ENCODE peak calls at places on chromosomes 3 and 15, in four cellular contexts. One of them, this sample, is unnamed.

GRCh38 chr3:183811638-183812037 is 13.7 kb downstream of the MAP6D1 start:
- DNase-seq in OCI-LY7: no peak
- DNase-seq in hepatocyte: no peak
- DNase-seq in H9: no peak
- DNase-seq in this sample: no peak

GRCh38 chr3:45442679-45443214 is 54.4 kb downstream of the LARS2 start:
- DNase-seq in OCI-LY7: no peak
- DNase-seq in hepatocyte: no peak
- DNase-seq in H9: no peak
- DNase-seq in this sample: no peak

GRCh38 chr15:57298843-57299550 is 77.3 kb upstream of the CGNL1 start:
- DNase-seq in OCI-LY7: no peak
- DNase-seq in hepatocyte: no peak
- DNase-seq in H9: no peak
- DNase-seq in this sample: no peak

GRCh38 chr3:66153471-66153870 is 67.3 kb upstream of the SLC25A26 start:
- DNase-seq in OCI-LY7: no peak
- DNase-seq in hepatocyte: no peak
- DNase-seq in H9: no peak
- DNase-seq in this sample: no peak

GRCh38 chr3:71536376-71536965 is 47.1 kb downstream of the FOXP1 start:
- DNase-seq in OCI-LY7: no peak
- DNase-seq in hepatocyte: no peak
- DNase-seq in H9: no peak
- DNase-seq in this sample: no peak

GRCh38 chr3:65861718-65862117 is 177.0 kb downstream of the MAGI1 start:
- DNase-seq in OCI-LY7: no peak
- DNase-seq in hepatocyte: no peak
- DNase-seq in H9: no peak
- DNase-seq in this sample: no peak

GRCh38 chr3:15801298-15801697 is 3.5 kb upstream of the ANKRD28 start:
- DNase-seq in OCI-LY7: no peak
- DNase-seq in hepatocyte: no peak
- DNase-seq in H9: no peak
- DNase-seq in this sample: no peak

GRCh38 chr3:132550579-132551305 is 46.3 kb upstream of the ACKR4 start:
- DNase-seq in OCI-LY7: no peak
- DNase-seq in hepatocyte: no peak
- DNase-seq in H9: no peak
- DNase-seq in this sample: no peak

GRCh38 chr3:45124379-45124778 is 21.8 kb downstream of the CDCP1 start:
- DNase-seq in OCI-LY7: no peak
- DNase-seq in hepatocyte: no peak
- DNase-seq in H9: no peak
- DNase-seq in this sample: no peak

GRCh38 chr3:107988464-107989156 is 102.2 kb downstream of the CD47 start:
- DNase-seq in OCI-LY7: no peak
- DNase-seq in hepatocyte: peak; percentile 64
- DNase-seq in H9: no peak
- DNase-seq in this sample: no peak

GRCh38 chr3:157073810-157074209 is 86.1 kb downstream of the CCNL1 start:
- DNase-seq in OCI-LY7: no peak
- DNase-seq in hepatocyte: no peak
- DNase-seq in H9: no peak
- DNase-seq in this sample: no peak
- H3K4me2 ChIP-seq in OCI-LY7: no peak overlapping the region
- H3K4me2 ChIP-seq in hepatocyte: no peak overlapping the region
- H3K4me2 ChIP-seq in H9: no peak overlapping the region
- H3K4me2 ChIP-seq in this sample: no peak overlapping the region

GRCh38 chr3:37945407-37945802 is 45.2 kb upstream of the VILL start:
- DNase-seq in OCI-LY7: no peak
- DNase-seq in hepatocyte: no peak
- DNase-seq in H9: no peak
- DNase-seq in this sample: no peak

GRCh38 chr3:37945803-37946530 is 44.6 kb upstream of the VILL start:
- DNase-seq in OCI-LY7: no peak
- DNase-seq in hepatocyte: peak; percentile 58
- DNase-seq in H9: no peak
- DNase-seq in this sample: peak; percentile 99

GRCh38 chr3:37943126-37943525 is 47.5 kb upstream of the VILL start:
- DNase-seq in OCI-LY7: no peak
- DNase-seq in hepatocyte: no peak
- DNase-seq in H9: no peak
- DNase-seq in this sample: no peak

GRCh38 chr3:37943631-37944242 is 46.8 kb upstream of the VILL start:
- DNase-seq in OCI-LY7: no peak
- DNase-seq in hepatocyte: no peak
- DNase-seq in H9: no peak
- DNase-seq in this sample: no peak

DNA sequence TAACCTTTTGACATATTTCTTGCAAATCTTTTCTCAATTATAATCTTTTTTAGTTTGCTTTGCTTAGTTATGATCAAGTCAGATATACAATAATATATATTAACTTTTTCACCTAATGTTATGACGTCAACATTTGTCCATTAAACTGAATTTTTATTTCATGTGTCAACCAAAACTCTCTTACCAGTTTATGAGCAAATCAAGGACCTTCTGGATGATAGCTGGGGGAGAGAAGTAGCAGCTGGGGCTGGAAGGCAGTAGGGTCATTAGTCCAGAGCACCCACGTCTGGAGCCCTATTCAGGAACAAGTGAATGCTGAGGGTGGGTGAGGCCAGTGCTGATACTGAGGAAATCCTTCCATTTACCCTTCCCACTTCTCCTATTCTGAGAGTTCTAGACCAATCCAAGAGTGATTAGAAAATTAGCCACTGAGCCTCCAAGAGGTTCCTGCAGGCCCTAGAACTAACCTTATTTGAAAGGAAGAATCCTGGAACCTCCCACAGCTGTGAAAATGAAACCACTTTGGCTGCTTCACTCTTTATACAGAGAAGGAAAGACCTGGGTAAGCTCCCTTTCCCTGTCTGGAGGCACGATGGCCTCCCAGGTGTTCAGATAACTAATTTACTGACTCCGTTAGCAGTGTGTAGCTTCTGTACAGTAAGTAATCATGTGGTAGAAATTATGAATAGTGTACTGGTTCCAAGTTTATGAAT is 46.2 kb upstream of the VILL start:
- DNase-seq in OCI-LY7: no peak
- DNase-seq in hepatocyte: no peak
- DNase-seq in H9: no peak
- DNase-seq in this sample: no peak
- H3K4me2 ChIP-seq in OCI-LY7: no peak overlapping the region
- H3K4me2 ChIP-seq in hepatocyte: peak overlapping the region; percentile 53
- H3K4me2 ChIP-seq in H9: no peak overlapping the region
- H3K4me2 ChIP-seq in this sample: peak overlapping the region; percentile 72

GRCh38 chr3:186259612-186260383 is 102.2 kb downstream of the DGKG start:
- DNase-seq in OCI-LY7: peak; percentile 84
- DNase-seq in hepatocyte: peak; percentile 90
- DNase-seq in H9: peak; percentile 97
- DNase-seq in this sample: no peak
- H3K4me2 ChIP-seq in OCI-LY7: peak overlapping the region; percentile 41
- H3K4me2 ChIP-seq in hepatocyte: peak overlapping the region; percentile 61
- H3K4me2 ChIP-seq in H9: peak overlapping the region; percentile 11
- H3K4me2 ChIP-seq in this sample: peak overlapping the region; percentile 7

GRCh38 chr15:23536659-23537058 is 28.8 kb upstream of the MKRN3 start:
- DNase-seq in OCI-LY7: no peak
- DNase-seq in hepatocyte: no peak
- DNase-seq in H9: no peak
- DNase-seq in this sample: no peak

GRCh38 chr15:23529891-23530290 is 35.6 kb upstream of the MKRN3 start:
- DNase-seq in OCI-LY7: no peak
- DNase-seq in hepatocyte: no peak
- DNase-seq in H9: no peak
- DNase-seq in this sample: no peak

DNA sequence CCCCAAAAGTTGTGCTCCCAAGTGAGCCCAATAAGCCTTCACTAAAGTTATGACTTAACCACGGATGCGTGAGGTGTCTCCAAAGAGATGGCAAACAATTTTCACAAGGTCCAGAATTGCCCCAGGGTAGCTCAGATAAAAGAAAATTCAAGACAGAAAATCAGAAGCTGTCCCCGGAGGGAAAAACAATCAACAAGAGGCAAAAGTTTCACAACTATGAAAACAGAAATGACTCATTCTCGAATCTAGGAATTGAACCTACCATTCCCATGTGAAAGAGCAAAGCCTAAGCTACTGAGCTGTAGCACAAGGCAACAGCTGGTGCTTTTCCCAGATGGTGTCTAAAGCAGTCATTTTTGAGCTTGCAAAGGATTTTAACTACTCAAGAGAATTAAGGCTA is 33.5 kb upstream of the MKRN3 start:
- DNase-seq in OCI-LY7: no peak
- DNase-seq in hepatocyte: peak; percentile 22
- DNase-seq in H9: no peak
- DNase-seq in this sample: no peak
- H3K4me2 ChIP-seq in OCI-LY7: no peak overlapping the region
- H3K4me2 ChIP-seq in hepatocyte: no peak overlapping the region
- H3K4me2 ChIP-seq in H9: no peak overlapping the region
- H3K4me2 ChIP-seq in this sample: no peak overlapping the region